ENCODE peak calls at places on chromosome 10, in ten cellular contexts. One of them, this sample, is unnamed.

GRCh38 chr10:71647526-71648354 is 71.8 kb downstream of the C10orf105 start:
- DNase-seq in glomerular endothelial cell: no peak
- DNase-seq in NCI-H1694: peak; percentile 72
- DNase-seq in ascending aorta: no peak
- DNase-seq in GDM1: no peak
- DNase-seq in CD8-positive, alpha-beta memory T cell: no peak
- DNase-seq in gastrocnemius medialis: no peak
- DNase-seq in HTR-8/SVneo: peak; percentile 25
- DNase-seq in stimulated activated naive CD8-positive, alpha-beta T cell treated with anti-CD3 and anti-CD28 coated beads, Interleukin-15, Interleukin-2, amounts not matched to agents 100 U/mL and 50 U/mL, for 24 hours: no peak
- DNase-seq in T-helper 1 cell: no peak
- DNase-seq in this sample: no peak

GRCh38 chr10:132507467-132507955 is 30.1 kb upstream of the INPP5A start:
- DNase-seq in glomerular endothelial cell: no peak
- DNase-seq in NCI-H1694: no peak
- DNase-seq in ascending aorta: no peak
- DNase-seq in GDM1: no peak
- DNase-seq in CD8-positive, alpha-beta memory T cell: no peak
- DNase-seq in gastrocnemius medialis: no peak
- DNase-seq in HTR-8/SVneo: no peak
- DNase-seq in stimulated activated naive CD8-positive, alpha-beta T cell treated with anti-CD3 and anti-CD28 coated beads, Interleukin-15, Interleukin-2, amounts not matched to agents 100 U/mL and 50 U/mL, for 24 hours: no peak
- DNase-seq in T-helper 1 cell: no peak
- DNase-seq in this sample: no peak

GRCh38 chr10:113930482-113931057 is 76.1 kb downstream of the NHLRC2 start:
- DNase-seq in glomerular endothelial cell: peak; percentile 42
- DNase-seq in NCI-H1694: no peak
- DNase-seq in ascending aorta: no peak
- DNase-seq in GDM1: no peak
- DNase-seq in CD8-positive, alpha-beta memory T cell: no peak
- DNase-seq in gastrocnemius medialis: no peak
- DNase-seq in HTR-8/SVneo: no peak
- DNase-seq in stimulated activated naive CD8-positive, alpha-beta T cell treated with anti-CD3 and anti-CD28 coated beads, Interleukin-15, Interleukin-2, amounts not matched to agents 100 U/mL and 50 U/mL, for 24 hours: no peak
- DNase-seq in T-helper 1 cell: no peak
- DNase-seq in this sample: no peak

GRCh38 chr10:60511823-60512222 is 122.1 kb upstream of the ANK3 start:
- DNase-seq in glomerular endothelial cell: no peak
- DNase-seq in NCI-H1694: no peak
- DNase-seq in ascending aorta: no peak
- DNase-seq in GDM1: no peak
- DNase-seq in CD8-positive, alpha-beta memory T cell: no peak
- DNase-seq in gastrocnemius medialis: no peak
- DNase-seq in HTR-8/SVneo: no peak
- DNase-seq in stimulated activated naive CD8-positive, alpha-beta T cell treated with anti-CD3 and anti-CD28 coated beads, Interleukin-15, Interleukin-2, amounts not matched to agents 100 U/mL and 50 U/mL, for 24 hours: no peak
- DNase-seq in T-helper 1 cell: no peak
- DNase-seq in this sample: no peak

GRCh38 chr10:19762026-19762425 is 54.2 kb upstream of the PLXDC2 start:
- DNase-seq in glomerular endothelial cell: no peak
- DNase-seq in NCI-H1694: no peak
- DNase-seq in ascending aorta: no peak
- DNase-seq in GDM1: no peak
- DNase-seq in CD8-positive, alpha-beta memory T cell: no peak
- DNase-seq in gastrocnemius medialis: no peak
- DNase-seq in HTR-8/SVneo: no peak
- DNase-seq in stimulated activated naive CD8-positive, alpha-beta T cell treated with anti-CD3 and anti-CD28 coated beads, Interleukin-15, Interleukin-2, amounts not matched to agents 100 U/mL and 50 U/mL, for 24 hours: no peak
- DNase-seq in T-helper 1 cell: no peak
- DNase-seq in this sample: no peak

GRCh38 chr10:82266438-82266837 is 391.4 kb downstream of the NRG3 start:
- DNase-seq in glomerular endothelial cell: no peak
- DNase-seq in NCI-H1694: no peak
- DNase-seq in ascending aorta: no peak
- DNase-seq in GDM1: no peak
- DNase-seq in CD8-positive, alpha-beta memory T cell: no peak
- DNase-seq in gastrocnemius medialis: peak; percentile 12
- DNase-seq in HTR-8/SVneo: no peak
- DNase-seq in stimulated activated naive CD8-positive, alpha-beta T cell treated with anti-CD3 and anti-CD28 coated beads, Interleukin-15, Interleukin-2, amounts not matched to agents 100 U/mL and 50 U/mL, for 24 hours: no peak
- DNase-seq in T-helper 1 cell: no peak
- DNase-seq in this sample: no peak

GRCh38 chr10:132169766-132170560 is 16.8 kb upstream of the DPYSL4 start:
- DNase-seq in glomerular endothelial cell: no peak
- DNase-seq in NCI-H1694: no peak
- DNase-seq in ascending aorta: no peak
- DNase-seq in GDM1: no peak
- DNase-seq in CD8-positive, alpha-beta memory T cell: no peak
- DNase-seq in gastrocnemius medialis: no peak
- DNase-seq in HTR-8/SVneo: no peak
- DNase-seq in stimulated activated naive CD8-positive, alpha-beta T cell treated with anti-CD3 and anti-CD28 coated beads, Interleukin-15, Interleukin-2, amounts not matched to agents 100 U/mL and 50 U/mL, for 24 hours: no peak
- DNase-seq in T-helper 1 cell: no peak
- DNase-seq in this sample: no peak

GRCh38 chr10:28241766-28242399 is 61.0 kb downstream of the MPP7 start:
- DNase-seq in glomerular endothelial cell: peak; percentile 45
- DNase-seq in NCI-H1694: peak; percentile 40
- DNase-seq in ascending aorta: no peak
- DNase-seq in GDM1: peak; percentile 13
- DNase-seq in CD8-positive, alpha-beta memory T cell: peak; percentile 30
- DNase-seq in gastrocnemius medialis: no peak
- DNase-seq in HTR-8/SVneo: peak; percentile 54
- DNase-seq in stimulated activated naive CD8-positive, alpha-beta T cell treated with anti-CD3 and anti-CD28 coated beads, Interleukin-15, Interleukin-2, amounts not matched to agents 100 U/mL and 50 U/mL, for 24 hours: peak; percentile 38
- DNase-seq in T-helper 1 cell: no peak
- DNase-seq in this sample: no peak